ENCODE peak calls at places on chromosomes 5 and 9, in six cellular contexts. A is fibroblast of the aortic adventitia, Z is uterus, B is ovary, G is mesendoderm, J is foreskin fibroblast. K is an unnamed sample.

GRCh38 chr9:6757988-6758417 is 230 bp downstream of the KDM4C start:
- DNase-seq in A (no peak), Z (no peak), B (peak), G (no peak), J (no peak), K (no peak)

GRCh38 chr5:121503111-121503840 is 348.4 kb upstream of the FTMT start:
- DNase-seq in A (no peak), Z (no peak), B (no peak), G (peak), J (peak), K (peak)

GRCh38 chr5:168364738-168365550 is 73.5 kb downstream of the WWC1 start:
- DNase-seq in A (peak), Z (no peak), B (no peak), G (peak), J (peak), K (peak)

GRCh38 chr9:70079364-70080103 is 35.9 kb downstream of the MAMDC2 start:
- DNase-seq in A (peak), Z (peak), B (no peak), G (no peak), J (peak), K (peak)

GRCh38 chr5:86546582-86546981 is 71.2 kb upstream of the COX7C start:
- DNase-seq in A (no peak), Z (no peak), B (no peak), G (no peak), J (no peak), K (no peak)

GRCh38 chr5:10891193-10891592 is 130.2 kb upstream of the DAP start:
- DNase-seq in A (no peak), Z (no peak), B (no peak), G (no peak), J (no peak), K (no peak)

GRCh38 chr5:122315511-122315910 is 3.5 kb downstream of the SNCAIP start:
- DNase-seq in A (no peak), Z (no peak), B (no peak), G (no peak), J (no peak), K (no peak)

GRCh38 chr5:18745591-18745987 is 1111.3 kb downstream of the TAF11L14 start:
- DNase-seq in A (peak), Z (no peak), B (peak), G (no peak), J (no peak), K (no peak)

DNA sequence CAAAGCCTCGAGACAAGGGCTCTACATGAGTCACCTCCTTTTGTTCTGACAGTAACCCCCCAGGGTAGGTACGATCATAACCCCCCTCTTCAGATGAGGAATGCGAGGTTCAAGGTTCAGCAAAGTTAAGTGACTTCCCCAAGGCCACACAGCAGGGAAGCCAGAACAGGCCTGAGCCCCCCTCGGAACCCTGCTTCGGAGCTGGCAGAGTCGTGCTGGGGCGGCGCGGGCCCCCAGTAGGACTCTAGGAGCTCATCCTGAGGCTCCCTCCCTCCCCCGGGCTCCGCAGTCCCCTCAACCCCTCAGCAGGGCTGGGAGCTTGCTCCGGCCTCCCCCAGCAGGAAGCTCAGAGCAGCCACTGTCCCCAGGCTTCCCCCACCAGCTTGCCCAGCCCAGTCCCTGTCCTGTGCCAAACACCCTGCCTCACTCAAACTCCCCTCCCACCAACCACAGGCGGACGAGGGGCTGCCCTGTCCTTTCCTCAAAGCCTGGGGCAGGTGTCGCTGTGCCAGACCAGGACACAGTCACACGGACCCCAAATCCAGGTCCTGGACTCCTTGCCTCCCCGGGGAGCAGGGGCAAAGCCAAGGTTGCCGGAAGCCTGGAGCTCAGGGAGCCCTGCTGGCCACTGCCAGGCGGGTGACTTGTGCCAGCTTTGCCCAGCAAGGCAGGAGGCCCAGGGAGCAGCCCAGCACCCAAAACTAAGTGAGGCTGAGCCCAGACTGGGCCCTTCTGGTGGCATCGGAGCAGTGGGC is 5.1 kb downstream of the AGPAT2 start:
- DNase-seq in A (no peak), Z (no peak), B (no peak), G (no peak), J (no peak), K (no peak)
- H3K4me3 ChIP-seq in A (no peak), Z (no peak), B (no peak), G (no peak), J (no peak), K (no peak)

DNA sequence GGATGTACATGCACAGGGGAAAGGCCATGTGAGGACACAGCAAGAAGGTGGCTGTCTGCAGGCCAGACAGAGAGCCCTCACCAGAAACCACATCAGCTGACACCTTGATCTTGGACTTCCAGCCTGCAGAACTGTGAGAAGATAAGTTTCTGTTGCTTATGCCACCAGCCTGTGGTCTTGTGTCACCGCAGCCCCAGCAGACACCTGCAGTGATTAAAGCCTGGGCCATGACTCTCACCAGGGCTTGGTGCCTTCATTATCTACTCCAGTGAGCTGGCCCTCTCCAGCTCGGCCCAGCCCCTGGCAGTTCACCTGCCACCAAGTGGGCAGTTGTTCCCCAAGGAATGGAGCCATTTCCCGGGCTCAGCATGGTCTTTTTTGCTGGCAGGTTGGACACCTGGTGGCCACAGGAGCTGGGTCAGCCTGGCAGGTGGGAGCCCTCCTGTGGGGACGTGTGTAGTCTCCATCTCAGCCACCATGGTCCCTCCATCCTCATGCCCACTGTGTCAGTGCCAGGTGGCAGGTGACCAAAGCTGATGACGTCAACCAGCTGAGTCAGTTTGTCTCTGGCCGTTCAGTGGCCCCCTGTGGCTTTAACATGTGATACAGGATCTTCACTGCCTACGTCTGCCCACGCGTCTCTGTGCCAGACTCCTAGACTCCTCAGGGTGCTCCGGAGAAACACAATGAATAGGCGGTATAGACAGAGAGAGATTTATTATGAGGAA is 99.9 kb upstream of the PPP1R26 start:
- DNase-seq in A (no peak), Z (no peak), B (no peak), G (no peak), J (no peak), K (no peak)
- H3K4me3 ChIP-seq in A (no peak), Z (no peak), B (no peak), G (no peak), J (no peak), K (no peak)

GRCh38 chr5:2124434-2124833 is 241.7 kb upstream of the IRX4 start:
- DNase-seq in A (no peak), Z (no peak), B (no peak), G (no peak), J (no peak), K (no peak)

GRCh38 chr5:2128696-2129340 is 246.1 kb upstream of the IRX4 start:
- DNase-seq in A (no peak), Z (no peak), B (no peak), G (peak), J (no peak), K (no peak)

GRCh38 chr5:2125901-2126265 is 243.2 kb upstream of the IRX4 start:
- DNase-seq in A (no peak), Z (no peak), B (no peak), G (no peak), J (no peak), K (no peak)

GRCh38 chr5:2125163-2125900 is 242.6 kb upstream of the IRX4 start:
- DNase-seq in A (no peak), Z (no peak), B (no peak), G (no peak), J (no peak), K (no peak)

DNA sequence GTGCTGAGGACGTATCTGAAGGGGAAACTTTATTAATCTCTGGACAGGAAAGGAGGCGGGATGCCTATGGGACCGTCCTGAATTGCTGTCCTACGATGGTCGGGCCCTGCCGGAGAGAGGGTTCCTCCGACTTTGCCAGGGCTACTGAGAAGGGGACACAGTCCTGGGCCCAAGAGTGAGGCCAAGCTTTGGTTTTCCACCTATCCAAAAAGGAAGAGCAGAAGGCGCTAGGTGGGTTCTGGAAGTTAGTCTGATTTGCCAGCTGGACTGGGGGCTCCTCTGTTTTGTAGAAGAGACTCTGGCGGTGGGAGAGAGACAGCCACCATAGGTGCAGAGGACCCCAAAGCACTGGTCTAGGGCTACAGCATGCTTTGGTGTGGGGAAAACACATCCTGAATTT is 243.8 kb upstream of the IRX4 start:
- DNase-seq in A (no peak), Z (no peak), B (no peak), G (no peak), J (no peak), K (no peak)
- H3K4me3 ChIP-seq in A (no peak), Z (no peak), B (no peak), G (no peak), J (no peak), K (no peak)

DNA sequence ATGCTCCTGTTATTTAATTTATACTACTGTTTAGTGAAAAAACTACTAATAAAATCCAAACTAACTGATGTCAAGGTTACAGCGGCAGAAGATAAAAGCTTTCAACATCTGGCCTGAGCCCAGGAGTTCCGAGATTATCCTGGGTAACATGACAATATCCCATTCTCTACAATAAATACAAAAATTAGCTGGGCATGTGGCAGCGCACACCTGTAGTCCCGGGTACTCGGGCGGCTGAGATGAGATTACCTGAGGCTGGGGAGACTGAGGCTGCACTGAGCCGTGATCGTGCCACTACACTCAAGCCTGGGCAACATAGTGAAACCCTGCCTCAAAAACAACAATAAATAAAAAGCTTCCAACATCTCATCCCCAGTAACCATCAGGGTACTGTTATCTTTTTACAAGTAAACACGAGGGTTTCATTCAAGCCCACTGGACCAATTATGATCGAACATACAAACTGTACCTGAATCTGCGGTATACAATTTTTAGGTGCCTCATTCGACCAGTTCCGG is 1.3 kb downstream of the RPL37 start:
- DNase-seq in A (no peak), Z (no peak), B (no peak), G (no peak), J (no peak), K (no peak)
- H3K4me3 ChIP-seq in A (peak), Z (peak), B (peak), G (peak), J (peak), K (peak)

GRCh38 chr5:50447940-50448339 is 6.9 kb upstream of the EMB start:
- DNase-seq in A (no peak), Z (no peak), B (no peak), G (no peak), J (no peak), K (no peak)

GRCh38 chr5:50447228-50447627 is 6.1 kb upstream of the EMB start:
- DNase-seq in A (no peak), Z (no peak), B (no peak), G (no peak), J (no peak), K (no peak)

GRCh38 chr5:50440651-50441478 is at the start of gene EMB:
- DNase-seq in A (peak), Z (peak), B (no peak), G (peak), J (peak), K (peak)

GRCh38 chr5:50441479-50441815 is 359 bp upstream of the EMB start:
- DNase-seq in A (no peak), Z (no peak), B (no peak), G (no peak), J (peak), K (no peak)

GRCh38 chr5:50445281-50445949 is 4.3 kb upstream of the EMB start:
- DNase-seq in A (no peak), Z (no peak), B (no peak), G (no peak), J (no peak), K (no peak)
- H3K4me3 ChIP-seq in A (no peak), Z (no peak), B (no peak), G (no peak), J (no peak), K (no peak)

GRCh38 chr9:126609711-126610388 is 3.9 kb upstream of the LMX1B start:
- DNase-seq in A (no peak), Z (no peak), B (no peak), G (no peak), J (no peak), K (no peak)
- H3K4me3 ChIP-seq in A (no peak), Z (no peak), B (no peak), G (no peak), J (no peak), K (no peak)

K was measured in choroid plexus epithelial cell.